ENCODE peak calls at places on chromosome 10, in seven cellular contexts. C, T, K, F, Y, N and A are unnamed samples.

GRCh38 chr10:74910604-74911355 is 84.4 kb downstream of the KAT6B start:
- DNase-seq in F (no peak), K (no peak), C (no peak), N (no peak), T (no peak), Y (no peak), A (no peak)

GRCh38 chr10:88707429-88708110 is 1.5 kb downstream of the LIPK start:
- DNase-seq in K (no peak), T (no peak), C (no peak), F (no peak), Y (no peak), N (no peak), A (peak)

GRCh38 chr10:102152545-102152890 is 329 bp downstream of the NOLC1 start:
- DNase-seq in C (no peak), N (no peak), F (peak), Y (no peak), T (no peak), K (no peak), A (no peak)

GRCh38 chr10:6347391-6347951 is 144.7 kb downstream of the PFKFB3 start:
- DNase-seq in K (no peak), N (no peak), F (peak), T (no peak), Y (no peak), C (no peak), A (no peak)

GRCh38 chr10:14328881-14329280 is 1.8 kb downstream of the FRMD4A start:
- DNase-seq in N (no peak), C (no peak), K (no peak), T (no peak), F (no peak), Y (no peak), A (no peak)

GRCh38 chr10:70255329-70256299 is 22.4 kb upstream of the PPA1 start:
- DNase-seq in T (no peak), F (no peak), K (no peak), N (no peak), C (no peak), Y (no peak), A (no peak)

GRCh38 chr10:115427611-115428010 is 334.4 kb downstream of the ATRNL1 start:
- DNase-seq in F (no peak), C (no peak), N (no peak), Y (no peak), T (no peak), K (no peak), A (no peak)

GRCh38 chr10:75108684-75109458 is 2.6 kb upstream of the SAMD8 start:
- DNase-seq in Y (peak), T (peak), C (no peak), F (peak), K (no peak), N (no peak), A (no peak)

GRCh38 chr10:3622427-3622826 is 162.6 kb downstream of the KLF6 start:
- DNase-seq in Y (no peak), K (no peak), F (peak), T (no peak), C (no peak), N (no peak), A (no peak)

GRCh38 chr10:78721231-78721630 is 347.5 kb upstream of the ZMIZ1 start:
- DNase-seq in F (no peak), Y (no peak), N (no peak), C (no peak), K (no peak), T (no peak), A (no peak)

DNA sequence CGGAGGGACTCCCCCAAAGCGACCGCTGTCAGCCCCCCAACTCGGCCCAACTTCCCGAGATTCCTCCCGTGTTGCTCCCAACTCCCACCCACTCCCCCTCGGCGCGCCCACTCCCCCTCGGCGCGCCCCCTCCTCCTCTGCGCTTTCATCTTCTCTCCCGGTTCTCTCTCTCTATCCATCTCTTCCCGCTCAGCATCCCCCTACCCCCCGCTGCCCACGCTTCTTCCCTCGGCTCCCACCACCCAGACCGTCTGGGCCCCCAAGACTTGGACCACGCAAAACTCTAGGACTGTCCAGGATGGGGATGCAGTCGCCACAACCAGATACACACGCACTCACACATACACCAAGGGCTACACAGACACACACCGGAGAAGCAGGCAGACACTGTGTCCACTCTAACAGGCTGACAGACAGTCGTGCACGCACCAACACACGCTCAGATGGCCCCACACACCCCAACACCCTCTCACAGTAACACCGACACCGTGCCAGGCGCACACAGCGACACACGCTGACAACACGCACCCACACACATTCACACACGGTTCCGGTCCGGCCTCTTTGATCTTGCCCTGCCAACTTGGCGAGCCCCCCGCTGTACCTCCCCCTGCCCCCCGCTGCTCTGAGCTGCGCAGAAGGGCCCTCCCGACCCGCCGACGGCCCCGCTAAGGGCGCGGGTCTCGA is 1.1 kb downstream of the GRID1 start:
- DNase-seq in N (peak), T (no peak), C (no peak), K (no peak), F (no peak), Y (no peak), A (no peak)
- H3K4me3 ChIP-seq in N (peak), T (peak), C (peak), K (peak), F (peak), Y (peak), A (no peak)

DNA sequence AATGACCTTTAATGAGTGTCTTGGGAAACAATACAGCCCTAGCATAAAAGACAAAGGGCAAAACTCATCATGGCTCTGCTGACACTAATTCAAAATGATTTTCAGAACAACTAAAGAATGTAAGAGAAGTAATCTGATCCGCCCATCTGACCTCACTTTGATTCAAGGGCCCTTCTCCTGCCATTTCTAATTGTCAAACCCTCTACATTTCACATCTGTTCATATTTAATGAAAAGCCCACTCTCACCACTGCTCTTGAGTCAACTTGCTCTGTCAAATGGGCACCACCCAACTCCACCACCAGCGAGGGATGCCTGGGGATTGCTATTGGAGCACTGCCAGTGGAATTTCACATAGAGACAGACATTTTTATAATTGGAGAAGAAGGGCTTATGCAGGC is 639.2 kb downstream of the KCNMA1 start:
- DNase-seq in T (no peak), K (no peak), Y (no peak), F (no peak), N (no peak), C (no peak), A (no peak)
- TF ChIP-seq CTCF in T (no peak), K (no peak), Y (no peak), F (no peak), N (no peak), C (no peak), A (no peak)

GRCh38 chr10:27745719-27746363 is at the start of gene MKX:
- DNase-seq in F (no peak), K (no peak), C (no peak), N (peak), Y (no peak), T (no peak), A (no peak)
- H3K4me3 ChIP-seq in F (no peak), K (peak), C (peak), N (peak), Y (peak), T (peak), A (peak)

GRCh38 chr10:124156524-124157225 is 63.3 kb upstream of the CHST15 start:
- DNase-seq in Y (no peak), T (no peak), K (no peak), N (no peak), F (peak), C (no peak), A (no peak)
- TF ChIP-seq CTCF in Y (peak), T (no peak), K (no peak), N (no peak), F (peak), C (no peak), A (no peak)

GRCh38 chr10:33129987-33130386 is 172.0 kb upstream of the ITGB1 start:
- DNase-seq in C (no peak), F (no peak), N (no peak), K (no peak), T (no peak), Y (no peak), A (no peak)
- H3K4me3 ChIP-seq in C (no peak), F (no peak), N (no peak), K (no peak), T (no peak), Y (no peak), A (no peak)

GRCh38 chr10:113782367-113782766 is 30.9 kb downstream of the PLEKHS1 start:
- DNase-seq in N (no peak), K (no peak), T (no peak), C (no peak), Y (no peak), F (no peak), A (no peak)
- TF ChIP-seq CTCF in N (no peak), K (no peak), T (no peak), C (no peak), Y (no peak), F (no peak), A (no peak)